ENCODE peak calls at places on chromosomes 12 and 14, in ten cellular contexts. One of them, this sample, is unnamed. For H3K27me3 and H3K9me3, the result is how much of the 10 kb centered on the place peaks cover.

GRCh38 chr14:44339862-44340261 is 167.2 kb downstream of the FSCB start:
- DNase-seq in NT2/D1: no peak
- DNase-seq in adrenal gland: no peak
- DNase-seq in heart right ventricle: no peak
- DNase-seq in CD4-positive, alpha-beta memory T cell: no peak
- DNase-seq in HCT116: no peak
- DNase-seq in ascending aorta: no peak
- DNase-seq in tibial artery: no peak
- DNase-seq in adipocyte: no peak
- DNase-seq in MM.1S: no peak
- DNase-seq in this sample: no peak

GRCh38 chr12:92495108-92495507 is 207.7 kb upstream of the PLEKHG7 start:
- DNase-seq in adrenal gland: no peak
- DNase-seq in ascending aorta: no peak
- DNase-seq in adipocyte: no peak
- DNase-seq in MM.1S: peak
- DNase-seq in HCT116: no peak
- DNase-seq in NT2/D1: no peak
- DNase-seq in CD4-positive, alpha-beta memory T cell: no peak
- DNase-seq in tibial artery: no peak
- DNase-seq in heart right ventricle: no peak
- DNase-seq in this sample: no peak

GRCh38 chr14:58166005-58166983 is 14.3 kb upstream of the ARMH4 start:
- DNase-seq in heart right ventricle: peak
- DNase-seq in MM.1S: peak
- DNase-seq in adrenal gland: peak
- DNase-seq in tibial artery: peak
- DNase-seq in HCT116: peak
- DNase-seq in adipocyte: peak
- DNase-seq in CD4-positive, alpha-beta memory T cell: peak
- DNase-seq in NT2/D1: peak
- DNase-seq in ascending aorta: peak
- DNase-seq in this sample: peak

GRCh38 chr14:90060312-90060964 is 1.4 kb upstream of the KCNK13 start:
- DNase-seq in tibial artery: no peak
- DNase-seq in ascending aorta: no peak
- DNase-seq in heart right ventricle: no peak
- DNase-seq in CD4-positive, alpha-beta memory T cell: peak
- DNase-seq in HCT116: peak
- DNase-seq in adrenal gland: no peak
- DNase-seq in MM.1S: peak
- DNase-seq in NT2/D1: peak
- DNase-seq in adipocyte: peak
- DNase-seq in this sample: no peak

GRCh38 chr12:110266381-110266909 is 14.6 kb upstream of the ATP2A2 start:
- DNase-seq in CD4-positive, alpha-beta memory T cell: no peak
- DNase-seq in NT2/D1: no peak
- DNase-seq in HCT116: no peak
- DNase-seq in adipocyte: no peak
- DNase-seq in adrenal gland: no peak
- DNase-seq in MM.1S: no peak
- DNase-seq in ascending aorta: no peak
- DNase-seq in tibial artery: no peak
- DNase-seq in heart right ventricle: no peak
- DNase-seq in this sample: no peak

GRCh38 chr12:6592087-6592486 is 15.1 kb downstream of the CHD4 start:
- DNase-seq in ascending aorta: no peak
- DNase-seq in heart right ventricle: no peak
- DNase-seq in NT2/D1: no peak
- DNase-seq in tibial artery: no peak
- DNase-seq in adipocyte: no peak
- DNase-seq in HCT116: no peak
- DNase-seq in adrenal gland: no peak
- DNase-seq in CD4-positive, alpha-beta memory T cell: no peak
- DNase-seq in MM.1S: no peak
- DNase-seq in this sample: no peak

GRCh38 chr14:72906316-72906715 is 12.4 kb upstream of the DPF3 start:
- DNase-seq in CD4-positive, alpha-beta memory T cell: no peak
- DNase-seq in adipocyte: peak
- DNase-seq in ascending aorta: no peak
- DNase-seq in NT2/D1: no peak
- DNase-seq in heart right ventricle: no peak
- DNase-seq in tibial artery: no peak
- DNase-seq in HCT116: no peak
- DNase-seq in adrenal gland: no peak
- DNase-seq in MM.1S: no peak
- DNase-seq in this sample: peak

GRCh38 chr12:92624236-92624635 is 78.6 kb upstream of the PLEKHG7 start:
- DNase-seq in adipocyte: peak
- DNase-seq in NT2/D1: no peak
- DNase-seq in MM.1S: no peak
- DNase-seq in tibial artery: no peak
- DNase-seq in HCT116: no peak
- DNase-seq in heart right ventricle: no peak
- DNase-seq in ascending aorta: no peak
- DNase-seq in adrenal gland: no peak
- DNase-seq in CD4-positive, alpha-beta memory T cell: no peak
- DNase-seq in this sample: no peak

GRCh38 chr12:27934278-27934677 is 38.3 kb downstream of the PTHLH start:
- DNase-seq in MM.1S: no peak
- DNase-seq in tibial artery: no peak
- DNase-seq in adipocyte: no peak
- DNase-seq in ascending aorta: no peak
- DNase-seq in CD4-positive, alpha-beta memory T cell: no peak
- DNase-seq in NT2/D1: no peak
- DNase-seq in heart right ventricle: no peak
- DNase-seq in adrenal gland: no peak
- DNase-seq in HCT116: no peak
- DNase-seq in this sample: peak

GRCh38 chr12:122190842-122191668 is 8.1 kb downstream of the LRRC43 start:
- DNase-seq in heart right ventricle: peak
- DNase-seq in HCT116: peak
- DNase-seq in tibial artery: no peak
- DNase-seq in NT2/D1: peak
- DNase-seq in adipocyte: peak
- DNase-seq in adrenal gland: peak
- DNase-seq in ascending aorta: no peak
- DNase-seq in CD4-positive, alpha-beta memory T cell: peak
- DNase-seq in MM.1S: peak
- DNase-seq in this sample: peak

GRCh38 chr14:67522270-67522669 is 10.8 kb upstream of the PLEKHH1 start:
- DNase-seq in ascending aorta: no peak
- DNase-seq in adipocyte: no peak
- DNase-seq in heart right ventricle: no peak
- DNase-seq in CD4-positive, alpha-beta memory T cell: no peak
- DNase-seq in NT2/D1: no peak
- DNase-seq in HCT116: no peak
- DNase-seq in adrenal gland: no peak
- DNase-seq in MM.1S: no peak
- DNase-seq in tibial artery: no peak
- DNase-seq in this sample: no peak

GRCh38 chr12:58889557-58889956 is 30.7 kb downstream of the LRIG3 start:
- DNase-seq in MM.1S: no peak
- DNase-seq in NT2/D1: no peak
- DNase-seq in tibial artery: no peak
- DNase-seq in ascending aorta: no peak
- DNase-seq in adipocyte: no peak
- DNase-seq in CD4-positive, alpha-beta memory T cell: no peak
- DNase-seq in HCT116: no peak
- DNase-seq in heart right ventricle: no peak
- DNase-seq in adrenal gland: no peak
- DNase-seq in this sample: no peak

GRCh38 chr12:2893007-2893406 is 2.3 kb downstream of the TULP3 start:
- DNase-seq in adipocyte: peak
- DNase-seq in tibial artery: peak
- DNase-seq in MM.1S: no peak
- DNase-seq in adrenal gland: peak
- DNase-seq in CD4-positive, alpha-beta memory T cell: no peak
- DNase-seq in HCT116: no peak
- DNase-seq in ascending aorta: peak
- DNase-seq in heart right ventricle: no peak
- DNase-seq in NT2/D1: no peak
- DNase-seq in this sample: peak

GRCh38 chr14:78178971-78179370 is 8.8 kb downstream of the NRXN3 start:
- DNase-seq in MM.1S: no peak
- DNase-seq in NT2/D1: no peak
- DNase-seq in heart right ventricle: no peak
- DNase-seq in CD4-positive, alpha-beta memory T cell: no peak
- DNase-seq in adipocyte: no peak
- DNase-seq in adrenal gland: no peak
- DNase-seq in ascending aorta: no peak
- DNase-seq in tibial artery: no peak
- DNase-seq in HCT116: no peak
- DNase-seq in this sample: no peak

DNA sequence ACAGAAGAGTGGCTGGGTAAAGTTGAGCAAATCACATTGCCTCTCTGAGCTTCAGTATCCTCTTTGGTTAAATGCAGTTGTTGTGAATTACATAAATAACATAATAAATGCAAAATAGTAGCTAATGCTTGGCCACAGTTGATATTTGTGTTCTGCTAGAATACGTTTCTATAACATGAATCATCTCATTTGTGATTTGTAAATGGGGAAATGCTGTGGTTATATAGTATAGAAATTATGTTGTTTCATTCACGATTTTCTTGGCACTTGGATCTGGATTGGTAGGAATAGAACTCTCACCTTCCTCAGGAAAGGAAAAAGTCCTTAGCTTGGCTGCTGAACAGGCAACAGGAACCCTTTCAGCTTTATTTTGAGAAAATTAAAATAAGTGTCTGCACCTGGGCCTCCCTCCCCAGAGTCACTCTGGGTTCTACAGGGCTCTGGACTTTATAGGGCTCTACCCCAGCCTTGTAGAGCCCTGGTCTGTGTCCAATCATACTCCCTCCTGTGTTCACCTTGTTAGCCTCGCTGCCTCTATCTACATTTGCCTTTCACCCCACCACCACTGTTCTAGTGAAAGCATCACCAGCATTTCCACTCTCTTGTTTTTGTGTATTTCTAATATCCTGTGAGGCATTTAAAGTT is 107.7 kb upstream of the BCAT1 start:
- DNase-seq in HCT116: no peak
- DNase-seq in heart right ventricle: no peak
- DNase-seq in tibial artery: no peak
- DNase-seq in adrenal gland: no peak
- DNase-seq in NT2/D1: no peak
- DNase-seq in ascending aorta: no peak
- DNase-seq in MM.1S: no peak
- DNase-seq in CD4-positive, alpha-beta memory T cell: no peak
- DNase-seq in adipocyte: no peak
- DNase-seq in this sample: no peak
- H3K4me3 ChIP-seq in HCT116: no peak
- H3K4me3 ChIP-seq in heart right ventricle: no peak
- H3K4me3 ChIP-seq in tibial artery: no peak
- H3K4me3 ChIP-seq in adrenal gland: no peak
- H3K4me3 ChIP-seq in NT2/D1: no peak
- H3K4me3 ChIP-seq in ascending aorta: no peak
- H3K4me3 ChIP-seq in MM.1S: no peak
- H3K4me3 ChIP-seq in CD4-positive, alpha-beta memory T cell: no peak
- H3K4me3 ChIP-seq in adipocyte: no peak
- H3K4me3 ChIP-seq in this sample: no peak

DNA sequence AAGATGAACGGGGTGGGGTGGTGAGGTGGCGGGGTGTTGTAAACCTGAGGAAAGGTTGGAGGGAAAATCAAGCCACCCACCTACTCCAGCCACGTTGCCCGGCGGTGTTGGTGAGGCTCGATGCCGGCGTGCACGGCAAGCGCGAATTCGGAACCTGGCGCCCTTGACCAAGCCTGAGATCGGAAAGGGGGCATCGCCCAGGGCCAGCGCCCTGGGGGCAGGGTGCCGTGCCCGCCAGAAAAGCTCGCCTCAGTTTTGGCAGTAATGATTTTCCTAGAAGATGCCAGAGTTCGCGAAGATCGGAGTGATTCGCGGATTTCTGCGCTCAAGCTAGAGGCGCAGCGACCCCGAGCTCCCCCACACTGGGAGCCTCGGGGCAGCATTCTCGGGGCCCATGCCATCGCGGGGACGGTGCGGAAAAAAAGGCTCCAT is 804 bp downstream of the STXBP6 start:
- DNase-seq in heart right ventricle: no peak
- DNase-seq in ascending aorta: no peak
- DNase-seq in MM.1S: no peak
- DNase-seq in CD4-positive, alpha-beta memory T cell: no peak
- DNase-seq in adipocyte: peak
- DNase-seq in HCT116: no peak
- DNase-seq in adrenal gland: no peak
- DNase-seq in tibial artery: no peak
- DNase-seq in NT2/D1: no peak
- DNase-seq in this sample: no peak
- H3K27me3 ChIP-seq in heart right ventricle: under half
- H3K27me3 ChIP-seq in ascending aorta: under half
- H3K27me3 ChIP-seq in MM.1S: under half
- H3K27me3 ChIP-seq in CD4-positive, alpha-beta memory T cell: under half
- H3K27me3 ChIP-seq in adipocyte: under half
- H3K27me3 ChIP-seq in HCT116: under half
- H3K27me3 ChIP-seq in adrenal gland: under half
- H3K27me3 ChIP-seq in tibial artery: under half
- H3K27me3 ChIP-seq in NT2/D1: half or more
- H3K27me3 ChIP-seq in this sample: under half

GRCh38 chr14:50476134-50476533 is 56.2 kb downstream of the MAP4K5 start:
- DNase-seq in ascending aorta: no peak
- DNase-seq in tibial artery: no peak
- DNase-seq in heart right ventricle: no peak
- DNase-seq in adrenal gland: no peak
- DNase-seq in adipocyte: no peak
- DNase-seq in NT2/D1: no peak
- DNase-seq in CD4-positive, alpha-beta memory T cell: no peak
- DNase-seq in HCT116: no peak
- DNase-seq in MM.1S: no peak
- DNase-seq in this sample: no peak
- H3K9me3 ChIP-seq in ascending aorta: under half
- H3K9me3 ChIP-seq in tibial artery: under half
- H3K9me3 ChIP-seq in heart right ventricle: under half
- H3K9me3 ChIP-seq in adrenal gland: under half
- H3K9me3 ChIP-seq in adipocyte: half or more
- H3K9me3 ChIP-seq in NT2/D1: under half
- H3K9me3 ChIP-seq in CD4-positive, alpha-beta memory T cell: under half
- H3K9me3 ChIP-seq in HCT116: under half
- H3K9me3 ChIP-seq in MM.1S: under half
- H3K9me3 ChIP-seq in this sample: under half

DNA sequence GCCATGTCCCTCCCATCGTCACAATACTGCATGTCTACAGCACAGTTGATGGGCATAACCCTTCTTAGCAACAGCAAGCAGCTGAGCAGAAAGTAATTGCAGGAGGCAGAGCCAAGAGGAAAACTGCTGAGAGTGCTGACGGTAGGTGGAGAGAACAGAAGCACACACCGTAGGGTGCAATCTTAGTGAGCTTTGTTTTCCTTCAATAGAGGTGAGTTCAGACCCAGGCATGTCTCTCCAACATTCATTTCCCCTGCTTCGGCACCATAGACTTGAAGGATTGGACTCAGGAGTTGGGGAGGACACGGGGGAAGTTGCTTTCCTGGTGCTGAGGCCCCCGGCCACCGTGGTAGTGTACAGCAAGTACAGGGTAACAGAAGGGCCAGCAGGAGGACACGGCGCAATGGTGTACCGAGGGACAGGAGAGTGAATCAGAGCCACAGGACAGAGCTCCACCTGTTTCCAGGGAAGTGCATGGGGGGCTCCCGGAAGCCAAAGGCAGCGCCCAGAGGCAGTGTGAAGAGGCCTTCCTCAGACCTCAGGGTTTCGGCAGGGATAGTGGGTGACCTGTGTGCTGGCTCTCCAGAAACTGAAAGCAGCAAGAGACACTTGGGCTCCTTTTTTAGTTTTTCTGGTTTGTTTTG is 36.3 kb upstream of the SINHCAF start:
- DNase-seq in NT2/D1: peak
- DNase-seq in ascending aorta: no peak
- DNase-seq in heart right ventricle: no peak
- DNase-seq in adipocyte: no peak
- DNase-seq in HCT116: no peak
- DNase-seq in MM.1S: peak
- DNase-seq in adrenal gland: no peak
- DNase-seq in CD4-positive, alpha-beta memory T cell: no peak
- DNase-seq in tibial artery: no peak
- DNase-seq in this sample: no peak
- H3K4me3 ChIP-seq in NT2/D1: peak
- H3K4me3 ChIP-seq in ascending aorta: no peak
- H3K4me3 ChIP-seq in heart right ventricle: no peak
- H3K4me3 ChIP-seq in adipocyte: no peak
- H3K4me3 ChIP-seq in HCT116: no peak
- H3K4me3 ChIP-seq in MM.1S: peak
- H3K4me3 ChIP-seq in adrenal gland: no peak
- H3K4me3 ChIP-seq in CD4-positive, alpha-beta memory T cell: no peak
- H3K4me3 ChIP-seq in tibial artery: no peak
- H3K4me3 ChIP-seq in this sample: no peak

This sample was measured in AG04450.